ENCODE peak calls at places on chromosomes 13 and 19, in seven cellular contexts. V, R, K, F, D, X and O are unnamed samples. For H3K9me3, the result is how much of the 10 kb centered on the place peaks cover.

GRCh38 chr13:73299787-73300186 is 241.0 kb downstream of the KLF5 start:
- DNase-seq in V (no peak), D (no peak), R (no peak), F (no peak), X (no peak), K (no peak), O (no peak)

GRCh38 chr19:58336820-58337219 is 10.0 kb downstream of the ZSCAN22 start:
- DNase-seq in K (no peak), F (no peak), D (no peak), V (no peak), R (no peak), X (no peak), O (no peak)

GRCh38 chr13:27130223-27131015 is 41.2 kb downstream of the USP12 start:
- DNase-seq in D (no peak), K (no peak), R (no peak), X (no peak), V (no peak), F (no peak), O (no peak)

GRCh38 chr13:24709186-24709913 is 29.1 kb downstream of the ATP12A start:
- DNase-seq in X (peak), K (peak), V (no peak), D (no peak), F (no peak), R (no peak), O (peak)

GRCh38 chr13:113832204-113832603 is 31.7 kb downstream of the GAS6 start:
- DNase-seq in D (no peak), V (no peak), K (no peak), R (no peak), X (no peak), F (no peak), O (no peak)

GRCh38 chr19:47032171-47032811 is 12.7 kb downstream of the NPAS1 start:
- DNase-seq in R (no peak), K (peak), F (no peak), V (no peak), X (peak), D (no peak), O (peak)

GRCh38 chr13:113567681-113568080 is 16.9 kb upstream of the TFDP1 start:
- DNase-seq in K (no peak), D (no peak), F (no peak), X (no peak), R (no peak), V (no peak), O (no peak)

GRCh38 chr19:11265785-11266236 is 3.5 kb upstream of the DOCK6 start:
- DNase-seq in V (no peak), F (no peak), D (no peak), X (no peak), K (no peak), R (peak), O (no peak)

GRCh38 chr13:50437252-50437651 is 406.2 kb downstream of the DLEU7 start:
- DNase-seq in F (no peak), V (no peak), R (no peak), K (no peak), X (no peak), D (no peak), O (no peak)

GRCh38 chr19:45569619-45570421 is 14.8 kb downstream of the OPA3 start:
- DNase-seq in X (peak), K (peak), R (no peak), F (peak), V (no peak), D (no peak), O (peak)

GRCh38 chr19:41939861-41940442 is 11.7 kb upstream of the ERFL start:
- DNase-seq in R (no peak), V (no peak), K (no peak), F (peak), X (no peak), D (no peak), O (no peak)

GRCh38 chr19:58056861-58057260 is 2.2 kb upstream of the ZNF135 start:
- DNase-seq in F (no peak), V (no peak), R (no peak), K (no peak), X (no peak), D (no peak), O (no peak)

GRCh38 chr19:2275588-2276428 is 6.2 kb downstream of the PEAK3 start:
- DNase-seq in X (no peak), K (no peak), V (no peak), R (no peak), D (no peak), F (no peak), O (no peak)

GRCh38 chr19:16252459-16253205 is 54.9 kb downstream of the AP1M1 start:
- DNase-seq in X (no peak), V (no peak), K (no peak), D (no peak), R (no peak), F (no peak), O (no peak)

GRCh38 chr13:40101708-40102359 is 446.4 kb downstream of the COG6 start:
- DNase-seq in F (no peak), R (no peak), K (no peak), X (no peak), V (no peak), D (no peak), O (no peak)

GRCh38 chr19:42657551-42657950 is 62.8 kb upstream of the CEACAM8 start:
- DNase-seq in K (no peak), V (no peak), R (no peak), D (no peak), F (no peak), X (no peak), O (no peak)

GRCh38 chr19:41367848-41368301 is 3.9 kb upstream of the B9D2 start:
- DNase-seq in V (no peak), X (no peak), D (no peak), F (no peak), R (peak), K (no peak), O (no peak)

GRCh38 chr13:45601680-45602079 is 13.9 kb downstream of the ERICH6B start:
- DNase-seq in D (no peak), X (no peak), R (no peak), V (no peak), K (no peak), F (no peak), O (no peak)

GRCh38 chr19:53509443-53509842 is 28.5 kb upstream of the ZNF331 start:
- DNase-seq in F (no peak), K (no peak), V (no peak), X (no peak), R (no peak), D (no peak), O (no peak)

GRCh38 chr19:46069841-46070341 is 29.1 kb upstream of the IGFL4 start:
- DNase-seq in F (no peak), V (no peak), X (no peak), D (no peak), R (peak), K (no peak), O (no peak)

GRCh38 chr13:20715340-20715732 is 11.8 kb downstream of the IL17D start:
- DNase-seq in D (no peak), F (no peak), V (no peak), X (no peak), K (no peak), R (no peak), O (no peak)

GRCh38 chr19:15330801-15331418 is 1.4 kb downstream of the BRD4 start:
- DNase-seq in D (no peak), F (no peak), R (no peak), K (no peak), V (peak), X (peak), O (no peak)

GRCh38 chr13:92510416-92510815 is 716.2 kb upstream of the GPC6 start:
- DNase-seq in K (no peak), D (no peak), R (peak), F (no peak), X (no peak), V (no peak), O (no peak)

GRCh38 chr13:24911135-24911524 is 147.2 kb downstream of the RNF17 start:
- DNase-seq in F (no peak), X (no peak), K (no peak), R (no peak), D (no peak), V (no peak), O (no peak)

GRCh38 chr19:30145467-30145866 is 203.4 kb downstream of the URI1 start:
- DNase-seq in V (no peak), D (no peak), K (no peak), X (no peak), R (no peak), F (no peak), O (no peak)

GRCh38 chr19:30144242-30144758 is 202.3 kb downstream of the URI1 start:
- DNase-seq in V (no peak), F (no peak), K (no peak), D (no peak), X (no peak), R (no peak), O (no peak)

GRCh38 chr19:30148039-30148438 is 206.0 kb downstream of the URI1 start:
- DNase-seq in X (no peak), D (no peak), F (no peak), K (no peak), V (no peak), R (no peak), O (no peak)

GRCh38 chr19:30144794-30145193 is 202.8 kb downstream of the URI1 start:
- DNase-seq in V (no peak), D (no peak), K (no peak), X (no peak), F (no peak), R (no peak), O (no peak)

DNA sequence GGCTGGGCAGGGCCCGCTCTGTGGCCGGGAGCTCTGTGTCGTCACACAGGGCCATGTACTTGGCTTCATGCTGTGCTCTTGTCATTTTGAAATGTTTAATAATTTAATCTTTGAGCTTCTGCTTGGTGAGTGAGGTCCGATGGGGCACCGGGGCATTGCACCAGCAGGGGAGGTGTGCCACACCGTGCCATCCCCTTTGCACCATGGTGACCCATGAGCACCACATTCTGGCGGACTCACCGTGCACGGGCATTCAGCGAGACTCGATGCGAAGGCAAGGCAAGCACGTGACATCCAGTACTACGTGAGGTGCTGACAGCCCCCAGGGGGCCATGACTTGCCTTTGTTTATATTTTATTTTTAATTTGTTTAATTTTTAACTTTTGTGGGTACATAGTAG is 204.3 kb downstream of the URI1 start:
- DNase-seq in V (no peak), K (no peak), R (no peak), X (no peak), F (no peak), D (no peak), O (no peak)
- H3K9me3 ChIP-seq in V (under half), K (under half), R (under half), X (under half), F (under half), D (under half), O (under half)

DNA sequence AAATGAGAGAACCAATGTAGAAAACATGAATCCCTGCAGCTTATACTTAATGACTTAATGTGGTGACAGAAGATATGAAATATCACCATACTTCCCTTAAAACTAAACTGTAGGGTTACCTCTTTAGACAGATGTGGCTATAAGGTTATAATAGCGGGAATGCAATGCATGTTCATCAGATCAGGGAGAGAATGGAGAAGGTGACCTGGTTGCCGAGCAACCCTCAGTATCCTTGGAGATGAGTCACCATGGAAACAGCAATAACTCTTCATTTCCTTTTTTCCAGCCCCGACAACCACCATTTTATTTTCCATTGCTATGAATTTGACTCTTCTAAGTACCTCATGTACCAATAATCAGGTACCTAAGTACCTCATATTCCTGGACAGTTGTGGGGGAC is 28.0 kb upstream of the ZNF835 start:
- DNase-seq in R (no peak), X (no peak), V (no peak), F (no peak), D (no peak), K (no peak), O (no peak)
- H3K9me3 ChIP-seq in R (under half), X (under half), V (under half), F (under half), D (under half), K (under half), O (under half)

DNA sequence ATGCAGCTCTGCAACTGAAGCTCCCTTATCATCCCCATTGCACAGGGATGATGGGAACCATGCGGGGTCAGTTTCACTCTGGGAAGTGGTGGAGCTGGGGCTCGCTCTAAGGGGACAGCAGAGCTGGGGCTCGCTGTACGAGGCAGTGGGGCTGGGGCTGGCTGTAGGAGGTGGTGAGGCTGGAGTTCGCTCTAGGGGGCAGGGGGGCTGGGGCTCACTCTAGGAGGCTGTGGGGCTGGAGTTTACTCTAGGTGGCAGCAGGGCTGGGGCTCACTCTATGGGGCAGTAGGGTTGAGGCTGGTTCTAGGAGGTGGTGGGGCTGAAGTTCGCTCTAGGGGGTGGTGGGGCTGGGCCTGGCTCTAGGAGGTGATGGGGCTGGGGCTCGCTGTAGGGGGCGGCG is 99.1 kb downstream of the UQCRFS1 start:
- DNase-seq in X (no peak), R (no peak), K (no peak), V (no peak), D (no peak), F (no peak), O (no peak)
- H3K9me3 ChIP-seq in X (under half), R (under half), K (under half), V (under half), D (under half), F (under half), O (under half)

GRCh38 chr19:6854758-6855157 is 32.6 kb upstream of the ADGRE1 start:
- DNase-seq in D (no peak), F (no peak), R (no peak), V (no peak), K (no peak), X (no peak), O (no peak)

GRCh38 chr19:6856749-6857372 is 30.5 kb upstream of the ADGRE1 start:
- DNase-seq in F (no peak), D (no peak), V (no peak), K (no peak), X (no peak), R (no peak), O (no peak)

GRCh38 chr19:6852001-6852400 is 35.4 kb upstream of the ADGRE1 start:
- DNase-seq in R (no peak), D (no peak), K (no peak), X (no peak), F (no peak), V (no peak), O (no peak)

GRCh38 chr19:6851359-6851758 is 36.0 kb upstream of the ADGRE1 start:
- DNase-seq in V (no peak), F (no peak), K (no peak), X (no peak), D (no peak), R (no peak), O (no peak)

DNA sequence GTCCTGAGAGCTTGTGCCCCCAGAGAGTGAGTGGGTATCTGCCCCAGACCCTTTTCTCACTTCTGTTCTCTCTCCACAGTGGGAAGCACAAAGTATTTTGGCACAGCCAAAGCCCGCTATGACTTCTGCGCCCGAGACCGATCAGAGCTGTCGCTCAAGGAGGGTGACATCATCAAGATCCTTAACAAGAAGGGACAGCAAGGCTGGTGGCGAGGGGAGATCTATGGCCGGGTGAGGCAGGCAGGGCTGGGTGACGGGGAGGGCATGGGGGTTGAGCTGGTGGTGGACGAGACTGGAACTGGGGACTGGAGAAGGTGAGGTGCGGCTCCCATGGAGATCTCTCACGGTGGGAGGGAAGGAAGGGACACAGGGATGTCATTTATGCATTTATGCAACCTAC is 33.5 kb upstream of the ADGRE1 start:
- DNase-seq in K (no peak), D (no peak), V (no peak), R (no peak), X (no peak), F (no peak), O (no peak)
- H3K9me3 ChIP-seq in K (under half), D (under half), V (under half), R (under half), X (under half), F (under half), O (under half)

DNA sequence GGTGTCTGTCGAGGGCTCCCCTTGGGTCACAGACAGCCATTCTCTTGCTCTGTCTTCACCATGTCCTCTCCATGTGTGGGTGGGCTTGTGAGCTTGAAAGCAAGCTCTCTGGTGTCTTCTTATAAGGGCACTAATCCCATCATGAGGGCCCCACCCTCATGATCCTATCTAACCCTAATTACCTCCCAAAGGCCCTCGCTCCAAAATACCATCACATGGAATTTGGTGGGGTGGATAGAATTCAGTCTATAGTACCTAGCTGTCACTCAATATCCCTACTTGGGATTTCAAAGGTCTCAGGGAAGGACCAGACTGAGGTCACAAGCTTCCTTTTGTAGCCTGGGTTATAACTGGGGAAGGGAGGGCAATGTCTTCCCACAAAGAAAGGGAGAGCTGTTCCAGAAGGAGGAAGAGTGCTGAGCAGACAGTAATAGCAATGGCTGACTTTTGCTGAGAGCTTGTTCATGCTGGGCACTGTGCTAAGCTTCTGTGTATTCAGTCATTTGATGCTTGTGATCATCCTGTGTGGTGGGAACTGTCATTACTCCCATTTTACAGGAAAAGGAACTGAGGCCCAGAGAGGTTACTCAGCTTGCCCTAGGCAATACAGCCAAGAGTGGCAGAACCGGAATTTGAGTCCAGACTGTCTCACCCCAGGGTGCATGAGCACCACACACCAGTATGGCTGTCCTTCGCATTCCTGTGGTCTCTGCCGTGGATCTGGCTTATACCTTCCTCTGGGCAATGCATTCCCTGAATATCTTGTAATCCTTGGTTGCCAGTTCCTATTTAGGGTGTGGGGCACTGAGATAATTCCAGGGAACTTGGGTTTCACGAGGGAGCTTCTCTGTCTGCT is 8.2 kb downstream of the FXYD5 start:
- DNase-seq in D (no peak), X (no peak), F (no peak), K (no peak), V (no peak), R (peak), O (no peak)
- H3K9me3 ChIP-seq in D (under half), X (under half), F (under half), K (under half), V (under half), R (under half), O (under half)